ENCODE peak calls at places on chromosomes 16 and 17, in four cellular contexts. One of them, this sample, is unnamed.

GRCh38 chr16:27813591-27813990 is 249.9 kb downstream of the GSG1L start:
- DNase-seq in HCT116: no peak
- DNase-seq in SK-N-SH: no peak
- DNase-seq in transverse colon: no peak
- DNase-seq in this sample: peak; percentile 0

GRCh38 chr16:87560428-87561199 is 41.7 kb upstream of the JPH3 start:
- DNase-seq in HCT116: peak; percentile 93
- DNase-seq in SK-N-SH: peak; percentile 85
- DNase-seq in transverse colon: peak; percentile 51
- DNase-seq in this sample: peak; percentile 68

GRCh38 chr17:1693339-1693738 is 8.7 kb upstream of the PRPF8 start:
- DNase-seq in HCT116: no peak
- DNase-seq in SK-N-SH: no peak
- DNase-seq in transverse colon: no peak
- DNase-seq in this sample: no peak

GRCh38 chr17:30958187-30958586 is 12.7 kb upstream of the RNF135 start:
- DNase-seq in HCT116: no peak
- DNase-seq in SK-N-SH: no peak
- DNase-seq in transverse colon: no peak
- DNase-seq in this sample: no peak

GRCh38 chr17:65193305-65194293 is 56.4 kb downstream of the RGS9 start:
- DNase-seq in HCT116: no peak
- DNase-seq in SK-N-SH: no peak
- DNase-seq in transverse colon: no peak
- DNase-seq in this sample: no peak

GRCh38 chr17:31548709-31549108 is 157.2 kb downstream of the RAB11FIP4 start:
- DNase-seq in HCT116: no peak
- DNase-seq in SK-N-SH: peak; percentile 65
- DNase-seq in transverse colon: no peak
- DNase-seq in this sample: no peak

GRCh38 chr17:72572604-72573491 is 452.0 kb downstream of the SOX9 start:
- DNase-seq in HCT116: no peak
- DNase-seq in SK-N-SH: no peak
- DNase-seq in transverse colon: no peak
- DNase-seq in this sample: no peak

GRCh38 chr16:64428463-64428862 is 693.4 kb downstream of the CDH11 start:
- DNase-seq in HCT116: no peak
- DNase-seq in SK-N-SH: peak; percentile 6
- DNase-seq in transverse colon: no peak
- DNase-seq in this sample: no peak

GRCh38 chr16:85522842-85523601 is 90.1 kb upstream of the GSE1 start:
- DNase-seq in HCT116: no peak
- DNase-seq in SK-N-SH: no peak
- DNase-seq in transverse colon: peak; percentile 46
- DNase-seq in this sample: peak; percentile 58

GRCh38 chr16:2253293-2253692 is 1.9 kb upstream of the ECI1 start:
- DNase-seq in HCT116: no peak
- DNase-seq in SK-N-SH: no peak
- DNase-seq in transverse colon: no peak
- DNase-seq in this sample: no peak

GRCh38 chr16:68013440-68013839 is 2.3 kb downstream of the DPEP2NB start:
- DNase-seq in HCT116: no peak
- DNase-seq in SK-N-SH: no peak
- DNase-seq in transverse colon: no peak
- DNase-seq in this sample: no peak

GRCh38 chr17:58265902-58266875 is 14.5 kb downstream of the MPO start:
- DNase-seq in HCT116: no peak
- DNase-seq in SK-N-SH: no peak
- DNase-seq in transverse colon: no peak
- DNase-seq in this sample: no peak

GRCh38 chr17:72465191-72466024 is 344.6 kb downstream of the SOX9 start:
- DNase-seq in HCT116: peak; percentile 92
- DNase-seq in SK-N-SH: no peak
- DNase-seq in transverse colon: peak; percentile 77
- DNase-seq in this sample: no peak

GRCh38 chr16:76292218-76292617 is 15.0 kb downstream of the CNTNAP4 start:
- DNase-seq in HCT116: no peak
- DNase-seq in SK-N-SH: no peak
- DNase-seq in transverse colon: no peak
- DNase-seq in this sample: no peak

GRCh38 chr17:31422443-31422842 is 31.0 kb downstream of the RAB11FIP4 start:
- DNase-seq in HCT116: no peak
- DNase-seq in SK-N-SH: no peak
- DNase-seq in transverse colon: no peak
- DNase-seq in this sample: no peak

GRCh38 chr16:54080524-54081008 is 206.0 kb downstream of the IRX3 start:
- DNase-seq in HCT116: no peak
- DNase-seq in SK-N-SH: no peak
- DNase-seq in transverse colon: no peak
- DNase-seq in this sample: peak; percentile 61

GRCh38 chr16:8310816-8311215 is 279.5 kb downstream of the TMEM114 start:
- DNase-seq in HCT116: no peak
- DNase-seq in SK-N-SH: no peak
- DNase-seq in transverse colon: no peak
- DNase-seq in this sample: no peak

GRCh38 chr16:27275394-27275793 is 6.8 kb upstream of the NSMCE1 start:
- DNase-seq in HCT116: no peak
- DNase-seq in SK-N-SH: no peak
- DNase-seq in transverse colon: no peak
- DNase-seq in this sample: no peak

GRCh38 chr17:81903415-81903831 is 1.4 kb downstream of the NPB start:
- DNase-seq in HCT116: no peak
- DNase-seq in SK-N-SH: no peak
- DNase-seq in transverse colon: no peak
- DNase-seq in this sample: no peak

GRCh38 chr16:80080287-80080851 is 460.4 kb upstream of the DYNLRB2 start:
- DNase-seq in HCT116: no peak
- DNase-seq in SK-N-SH: no peak
- DNase-seq in transverse colon: no peak
- DNase-seq in this sample: no peak

GRCh38 chr17:61352408-61352770 is 47.3 kb upstream of the TBX2 start:
- DNase-seq in HCT116: no peak
- DNase-seq in SK-N-SH: no peak
- DNase-seq in transverse colon: no peak
- DNase-seq in this sample: no peak

GRCh38 chr16:84116720-84117481 is at the start of gene MBTPS1:
- DNase-seq in HCT116: peak; percentile 98
- DNase-seq in SK-N-SH: peak; percentile 99
- DNase-seq in transverse colon: peak; percentile 99
- DNase-seq in this sample: peak; percentile 99

GRCh38 chr17:50952889-50953288 is 86.7 kb upstream of the TOB1 start:
- DNase-seq in HCT116: no peak
- DNase-seq in SK-N-SH: no peak
- DNase-seq in transverse colon: no peak
- DNase-seq in this sample: no peak

GRCh38 chr16:64627781-64628180 is 494.1 kb downstream of the CDH11 start:
- DNase-seq in HCT116: no peak
- DNase-seq in SK-N-SH: no peak
- DNase-seq in transverse colon: no peak
- DNase-seq in this sample: no peak

GRCh38 chr16:66979011-66979717 is 9.2 kb upstream of the CES4A start:
- DNase-seq in HCT116: no peak
- DNase-seq in SK-N-SH: no peak
- DNase-seq in transverse colon: no peak
- DNase-seq in this sample: no peak

GRCh38 chr16:86704516-86704915 is 126.2 kb downstream of the FOXL1 start:
- DNase-seq in HCT116: no peak
- DNase-seq in SK-N-SH: no peak
- DNase-seq in transverse colon: no peak
- DNase-seq in this sample: no peak

GRCh38 chr16:2753523-2754020 is 1.1 kb downstream of the SRRM2 start:
- DNase-seq in HCT116: no peak
- DNase-seq in SK-N-SH: no peak
- DNase-seq in transverse colon: no peak
- DNase-seq in this sample: no peak

GRCh38 chr16:58409316-58409973 is 17.2 kb downstream of the GINS3 start:
- DNase-seq in HCT116: no peak
- DNase-seq in SK-N-SH: no peak
- DNase-seq in transverse colon: no peak
- DNase-seq in this sample: no peak

GRCh38 chr17:17712268-17712924 is 31.1 kb downstream of the RAI1 start:
- DNase-seq in HCT116: no peak
- DNase-seq in SK-N-SH: no peak
- DNase-seq in transverse colon: no peak
- DNase-seq in this sample: no peak

GRCh38 chr17:82107341-82107860 is 9.4 kb upstream of the FASN start:
- DNase-seq in HCT116: no peak
- DNase-seq in SK-N-SH: peak; percentile 74
- DNase-seq in transverse colon: no peak
- DNase-seq in this sample: no peak

GRCh38 chr16:87002717-87003413 is 314.3 kb downstream of the C16orf95 start:
- DNase-seq in HCT116: no peak
- DNase-seq in SK-N-SH: no peak
- DNase-seq in transverse colon: no peak
- DNase-seq in this sample: no peak

GRCh38 chr16:17497648-17498047 is 26.9 kb upstream of the XYLT1 start:
- DNase-seq in HCT116: no peak
- DNase-seq in SK-N-SH: no peak
- DNase-seq in transverse colon: no peak
- DNase-seq in this sample: no peak

GRCh38 chr16:17269434-17269833 is 201.3 kb downstream of the XYLT1 start:
- DNase-seq in HCT116: no peak
- DNase-seq in SK-N-SH: no peak
- DNase-seq in transverse colon: no peak
- DNase-seq in this sample: no peak

GRCh38 chr17:37512442-37513070 is 22.9 kb downstream of the DUSP14 start:
- DNase-seq in HCT116: no peak
- DNase-seq in SK-N-SH: no peak
- DNase-seq in transverse colon: no peak
- DNase-seq in this sample: no peak

GRCh38 chr17:47889734-47890529 is 6.1 kb upstream of the SP2 start:
- DNase-seq in HCT116: peak; percentile 78
- DNase-seq in SK-N-SH: peak; percentile 85
- DNase-seq in transverse colon: peak; percentile 93
- DNase-seq in this sample: peak; percentile 92

GRCh38 chr16:81263470-81264200 is 25.1 kb downstream of the BCO1 start:
- DNase-seq in HCT116: no peak
- DNase-seq in SK-N-SH: no peak
- DNase-seq in transverse colon: no peak
- DNase-seq in this sample: no peak

GRCh38 chr16:55773859-55774549 is 58.9 kb downstream of the CES1 start:
- DNase-seq in HCT116: no peak
- DNase-seq in SK-N-SH: no peak
- DNase-seq in transverse colon: no peak
- DNase-seq in this sample: peak; percentile 26

GRCh38 chr16:50037791-50038190 is 12.8 kb downstream of the CNEP1R1 start:
- DNase-seq in HCT116: no peak
- DNase-seq in SK-N-SH: no peak
- DNase-seq in transverse colon: no peak
- DNase-seq in this sample: no peak

GRCh38 chr16:56911771-56912541 is 20.0 kb upstream of the HERPUD1 start:
- DNase-seq in HCT116: no peak
- DNase-seq in SK-N-SH: no peak
- DNase-seq in transverse colon: peak; percentile 74
- DNase-seq in this sample: peak; percentile 76

GRCh38 chr17:80481284-80482057 is 5.1 kb upstream of the NPTX1 start:
- DNase-seq in HCT116: no peak
- DNase-seq in SK-N-SH: no peak
- DNase-seq in transverse colon: no peak
- DNase-seq in this sample: peak; percentile 56
- TF ChIP-seq POLR2AphosphoS5 in HCT116: no peak
- TF ChIP-seq POLR2AphosphoS5 in SK-N-SH: no peak
- TF ChIP-seq POLR2AphosphoS5 in transverse colon: no peak
- TF ChIP-seq POLR2AphosphoS5 in this sample: no peak

GRCh38 chr16:11162571-11163268 is 93.3 kb downstream of the SOCS1 start:
- DNase-seq in HCT116: no peak
- DNase-seq in SK-N-SH: no peak
- DNase-seq in transverse colon: no peak
- DNase-seq in this sample: no peak

GRCh38 chr16:11159189-11159588 is 96.8 kb downstream of the SOCS1 start:
- DNase-seq in HCT116: no peak
- DNase-seq in SK-N-SH: peak; percentile 60
- DNase-seq in transverse colon: no peak
- DNase-seq in this sample: no peak

GRCh38 chr16:11161974-11162373 is 94.0 kb downstream of the SOCS1 start:
- DNase-seq in HCT116: no peak
- DNase-seq in SK-N-SH: no peak
- DNase-seq in transverse colon: no peak
- DNase-seq in this sample: no peak

GRCh38 chr16:11161439-11161838 is 94.6 kb downstream of the SOCS1 start:
- DNase-seq in HCT116: no peak
- DNase-seq in SK-N-SH: no peak
- DNase-seq in transverse colon: no peak
- DNase-seq in this sample: no peak

DNA sequence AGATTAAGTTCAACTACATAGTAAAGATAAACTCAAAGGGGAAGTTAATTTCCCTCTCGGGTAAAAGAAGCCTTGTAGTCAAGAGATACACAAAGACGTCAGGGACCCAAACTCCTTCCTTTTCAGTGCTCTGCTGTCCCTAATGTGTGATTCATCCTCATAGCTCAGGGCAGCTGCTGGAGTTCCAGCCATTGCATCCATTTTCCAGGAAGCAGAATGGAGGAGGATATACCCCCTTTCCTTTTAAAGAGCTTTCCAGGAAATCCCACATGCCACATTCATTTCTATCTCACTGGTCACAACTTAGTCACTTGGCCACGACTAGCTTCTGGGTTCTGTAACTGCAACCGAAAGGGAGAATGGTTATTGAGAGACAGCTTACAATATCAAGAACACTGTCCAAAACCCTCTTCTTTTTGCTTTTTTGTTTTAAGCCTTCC is 95.3 kb downstream of the SOCS1 start:
- DNase-seq in HCT116: no peak
- DNase-seq in SK-N-SH: no peak
- DNase-seq in transverse colon: no peak
- DNase-seq in this sample: no peak
- TF ChIP-seq CTCF in HCT116: no peak
- TF ChIP-seq CTCF in SK-N-SH: no peak
- TF ChIP-seq CTCF in transverse colon: no peak
- TF ChIP-seq CTCF in this sample: no peak

GRCh38 chr17:38554430-38555350 is 51.1 kb downstream of the SRCIN1 start:
- DNase-seq in HCT116: no peak
- DNase-seq in SK-N-SH: no peak
- DNase-seq in transverse colon: no peak
- DNase-seq in this sample: no peak
- H3K4me1 ChIP-seq in HCT116: peaks cover 41% of the 10 kb centered on the region
- H3K4me1 ChIP-seq in SK-N-SH: no peaks in the 10 kb centered on the region
- H3K4me1 ChIP-seq in transverse colon: peaks cover 24% of the 10 kb centered on the region
- H3K4me1 ChIP-seq in this sample: peaks cover 32% of the 10 kb centered on the region

DNA sequence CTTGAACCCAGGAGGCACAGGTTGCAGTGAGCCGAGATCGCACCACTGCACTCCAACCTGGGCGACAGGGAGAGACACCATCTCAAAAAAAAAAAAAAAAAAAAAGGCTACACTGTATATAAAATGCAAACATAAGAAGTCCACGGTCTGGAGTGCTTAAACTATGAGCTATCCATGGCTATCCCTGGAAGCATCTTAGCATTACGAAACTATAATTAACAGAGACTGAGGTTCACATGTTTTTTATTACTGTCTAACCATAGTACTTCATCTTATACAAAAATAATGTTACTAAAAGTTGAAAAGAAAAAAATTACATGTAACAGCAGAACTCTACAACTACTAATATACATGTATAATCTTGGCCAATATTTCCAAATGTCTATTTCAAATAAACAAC is 32.8 kb downstream of the HELZ start:
- DNase-seq in HCT116: no peak
- DNase-seq in SK-N-SH: no peak
- DNase-seq in transverse colon: no peak
- DNase-seq in this sample: no peak
- TF ChIP-seq POLR2AphosphoS5 in HCT116: no peak
- TF ChIP-seq POLR2AphosphoS5 in SK-N-SH: no peak
- TF ChIP-seq POLR2AphosphoS5 in transverse colon: no peak
- TF ChIP-seq POLR2AphosphoS5 in this sample: no peak

This sample was measured in upper lobe of left lung.